ENCODE peak calls at places on chromosomes 13 and 19, in six cellular contexts. K, U, G, M, P and X are unnamed samples.

GRCh38 chr13:52991344-52992020 is 37.1 kb upstream of the OLFM4 start:
- DNase-seq in G (no peak), K (no peak), U (no peak), M (no peak), P (no peak), X (no peak)

GRCh38 chr13:76868451-76868850 is 17.8 kb downstream of the KCTD12 start:
- DNase-seq in P (no peak), U (no peak), M (no peak), K (no peak), G (no peak), X (no peak)

GRCh38 chr13:101915755-101916107 is 463.3 kb downstream of the ITGBL1 start:
- DNase-seq in P (no peak), K (no peak), M (no peak), G (no peak), U (no peak), X (no peak)

GRCh38 chr13:66195238-66195637 is 1034.9 kb downstream of the PCDH9 start:
- DNase-seq in U (no peak), G (no peak), K (no peak), P (no peak), M (no peak), X (no peak)

GRCh38 chr13:53064721-53065120 is 36.1 kb downstream of the OLFM4 start:
- DNase-seq in K (no peak), P (no peak), G (no peak), U (no peak), M (no peak), X (no peak)

GRCh38 chr13:41942462-41943094 is 18.3 kb downstream of the VWA8 start:
- DNase-seq in K (no peak), G (peak; percentile 6), M (no peak), U (no peak), P (no peak), X (no peak)

GRCh38 chr19:33719366-33720154 is 77.1 kb upstream of the KCTD15 start:
- DNase-seq in P (no peak), U (peak; percentile 26), K (no peak), G (no peak), M (no peak), X (no peak)

GRCh38 chr13:51243832-51244231 is 21.6 kb downstream of the FAM124A start:
- DNase-seq in G (no peak), M (no peak), U (no peak), K (peak; percentile 72), P (no peak), X (no peak)

GRCh38 chr19:16076154-16076957 is at the start of gene TPM4:
- DNase-seq in M (peak; percentile 89), U (peak; percentile 88), G (peak; percentile 65), P (peak; percentile 83), K (peak; percentile 92), X (peak; percentile 86)

GRCh38 chr19:7681336-7682174 is 922 bp downstream of the TRAPPC5 start:
- DNase-seq in M (peak; percentile 80), U (peak; percentile 71), K (peak; percentile 82), P (peak; percentile 80), G (peak; percentile 79), X (peak; percentile 54)

GRCh38 chr19:7063339-7063738 is 4.9 kb upstream of the MBD3L3 start:
- DNase-seq in G (no peak), M (no peak), P (no peak), K (no peak), U (no peak), X (no peak)

GRCh38 chr19:58569943-58570670 is 3.0 kb downstream of the MZF1 start:
- DNase-seq in U (peak; percentile 39), K (no peak), G (no peak), P (peak; percentile 48), M (no peak), X (no peak)

GRCh38 chr13:74555291-74556001 is 421.2 kb upstream of the KLF12 start:
- DNase-seq in P (no peak), U (no peak), K (no peak), G (no peak), M (no peak), X (no peak)

GRCh38 chr19:52673014-52673413 is 34.9 kb upstream of the ZNF83 start:
- DNase-seq in U (no peak), K (no peak), M (no peak), G (no peak), P (no peak), X (no peak)

GRCh38 chr19:42424345-42424707 is 2.9 kb downstream of the LIPE start:
- DNase-seq in P (no peak), G (no peak), M (no peak), K (no peak), U (no peak), X (no peak)

GRCh38 chr13:109235901-109236300 is 550.5 kb downstream of the IRS2 start:
- DNase-seq in P (no peak), M (no peak), U (no peak), K (no peak), G (no peak), X (no peak)

GRCh38 chr13:42990147-42990990 is 1.7 kb downstream of the EPSTI1 start:
- DNase-seq in U (no peak), M (no peak), G (no peak), K (no peak), P (no peak), X (no peak)

DNA sequence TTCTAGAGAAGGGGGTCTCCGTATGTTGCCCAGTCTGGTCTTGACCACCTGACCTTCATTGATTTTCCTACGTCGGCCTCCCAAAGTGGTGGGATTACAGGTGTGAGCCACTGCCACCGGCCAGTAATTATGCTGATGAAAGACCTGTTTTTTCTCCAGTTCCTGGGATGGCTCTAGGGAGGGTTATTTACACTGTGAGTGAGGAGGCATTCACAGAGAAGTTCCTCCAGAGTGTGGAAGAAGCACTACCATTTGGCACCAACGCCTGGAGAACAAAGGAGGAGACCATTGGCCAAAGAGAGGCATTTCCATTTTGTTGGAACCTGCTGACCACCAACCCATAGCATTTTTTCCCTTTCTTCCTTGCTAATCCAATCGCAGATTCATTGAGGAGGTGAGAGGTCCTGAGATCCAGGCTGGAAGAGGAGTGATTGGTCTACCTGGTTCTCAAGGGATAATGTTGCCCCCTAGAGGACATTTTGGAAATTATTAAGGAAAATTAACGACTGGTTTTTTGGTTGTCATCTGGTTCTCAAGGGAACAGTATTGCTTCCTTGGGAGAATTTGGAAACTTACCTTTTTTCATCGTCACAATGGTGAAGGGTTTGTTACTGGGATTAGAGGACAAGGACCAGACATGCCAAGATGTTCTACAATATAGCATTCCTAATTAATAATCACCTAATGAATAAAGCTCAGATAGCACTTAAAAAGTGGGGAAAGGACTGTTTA is 5.5 kb upstream of the SAE1 start:
- DNase-seq in P (no peak), U (no peak), K (no peak), G (peak; percentile 86), M (no peak), X (no peak)
- H3K4me3 ChIP-seq in P (no peak overlapping the region), U (no peak overlapping the region), K (no peak overlapping the region), G (no peak overlapping the region), M (no peak overlapping the region), X (no peak overlapping the region)

GRCh38 chr19:17829855-17830566 is 8.7 kb upstream of the INSL3 start:
- DNase-seq in K (peak; percentile 88), G (peak; percentile 87), M (no peak), P (no peak), U (peak; percentile 68), X (no peak)
- TF ChIP-seq CTCF in K (peak; percentile 21), G (no peak), M (no peak), P (no peak), U (no peak), X (no peak)

GRCh38 chr13:29939158-29939557 is 88.7 kb upstream of the UBL3 start:
- DNase-seq in G (no peak), K (no peak), M (no peak), U (no peak), P (no peak), X (no peak)
- H3K4me3 ChIP-seq in G (no peak overlapping the region), K (no peak overlapping the region), M (no peak overlapping the region), U (no peak overlapping the region), P (no peak overlapping the region), X (no peak overlapping the region)

GRCh38 chr13:63396746-63397145 is 1981.1 kb upstream of the PCDH20 start:
- DNase-seq in U (no peak), K (no peak), M (no peak), P (no peak), G (no peak), X (no peak)

GRCh38 chr13:63389756-63390155 is 1974.1 kb upstream of the PCDH20 start:
- DNase-seq in G (no peak), M (no peak), U (no peak), P (no peak), K (no peak), X (no peak)

GRCh38 chr13:63393112-63393511 is 1977.5 kb upstream of the PCDH20 start:
- DNase-seq in P (no peak), M (no peak), K (no peak), G (no peak), U (no peak), X (no peak)
- TF ChIP-seq CTCF in P (no peak), M (no peak), K (no peak), G (no peak), U (no peak), X (no peak)

DNA sequence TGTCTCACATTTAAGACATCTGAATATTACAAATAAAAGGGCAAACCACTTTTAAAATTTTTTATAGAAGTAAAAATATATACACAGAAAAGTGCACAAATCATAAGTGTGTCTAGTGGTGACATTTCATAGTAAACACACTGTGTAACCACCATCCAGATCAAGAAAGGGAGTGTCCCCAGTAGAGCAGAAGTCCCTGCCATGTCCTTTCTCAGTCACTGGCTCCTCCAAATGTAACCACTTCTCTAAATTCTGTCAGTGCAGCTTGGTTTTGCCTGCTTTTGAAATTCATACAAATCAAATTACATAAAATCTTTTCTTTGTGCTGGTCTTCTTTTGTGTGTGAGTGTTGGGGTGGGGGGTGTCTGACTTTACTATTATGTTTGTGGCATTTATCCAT is 116.5 kb downstream of the RBM26 start:
- DNase-seq in K (no peak), G (no peak), P (no peak), M (no peak), U (no peak), X (no peak)
- H3K4me3 ChIP-seq in K (no peak overlapping the region), G (no peak overlapping the region), P (no peak overlapping the region), M (no peak overlapping the region), U (no peak overlapping the region), X (no peak overlapping the region)

GRCh38 chr13:23087884-23088283 is 92.9 kb upstream of the SGCG start:
- DNase-seq in G (peak; percentile 13), M (no peak), K (peak; percentile 69), U (no peak), P (no peak), X (no peak)
- TF ChIP-seq CTCF in G (no peak), M (no peak), K (peak; percentile 10), U (no peak), P (no peak), X (peak; percentile 53)

DNA sequence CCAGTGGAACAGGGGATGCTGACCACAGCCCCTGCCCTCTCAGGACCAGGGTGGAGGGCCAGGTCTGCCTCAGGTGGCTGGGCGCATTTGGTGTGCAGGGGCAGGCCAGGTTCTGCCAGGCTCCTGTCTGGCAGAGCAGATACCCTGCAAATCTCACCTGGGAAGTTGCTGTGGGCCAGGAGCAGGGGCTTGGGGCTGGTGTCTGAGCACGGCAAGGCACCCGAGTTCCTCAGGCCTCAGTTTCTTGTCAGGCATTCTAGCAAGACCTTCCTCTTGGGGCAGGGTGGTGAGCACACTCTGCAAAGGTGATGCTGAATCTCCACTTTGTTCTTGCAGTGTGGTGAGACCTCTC is 1.1 kb downstream of the CRTC1 start:
- DNase-seq in U (no peak), M (no peak), K (no peak), G (no peak), P (no peak), X (no peak)
- H3K4me3 ChIP-seq in U (no peak overlapping the region), M (no peak overlapping the region), K (peak overlapping the region; percentile 81), G (peak overlapping the region; percentile 66), P (peak overlapping the region; percentile 88), X (peak overlapping the region; percentile 64)